ENCODE peak calls at places on chromosomes 2 and 18, in eight cellular contexts. Q is mammary epithelial cell; M is H7; D is stimulated activated CD4-positive, alpha-beta T cell treated with anti-CD3 and anti-CD28 coated beads, Interleukin-1b, Interleukin-23, amount 100 ng/mL, for 24 hours; F is body of pancreas; C is right lobe of liver; L is left cardiac atrium; K is tibial artery. J is an unnamed sample.

GRCh38 chr2:190574169-190574568 is 39.6 kb upstream of the NEMP2 start:
- DNase-seq in Q (peak), M (no peak), D (no peak), F (no peak), C (no peak), L (no peak), K (no peak), J (no peak)

GRCh38 chr2:241780939-241781569 is 4.4 kb downstream of the GAL3ST2 start:
- DNase-seq in Q (no peak), M (no peak), D (no peak), F (no peak), C (no peak), L (no peak), K (no peak), J (no peak)

GRCh38 chr18:54529444-54529843 is 61.6 kb upstream of the DYNAP start:
- DNase-seq in Q (no peak), M (peak), D (no peak), F (no peak), C (no peak), L (no peak), K (no peak), J (no peak)

GRCh38 chr2:191636235-191636543 is 41.7 kb upstream of the NABP1 start:
- DNase-seq in Q (peak), M (no peak), D (no peak), F (no peak), C (no peak), L (no peak), K (no peak), J (no peak)

GRCh38 chr2:170715932-170716777 is 1.0 kb downstream of the SP5 start:
- DNase-seq in Q (no peak), M (peak), D (no peak), F (peak), C (no peak), L (no peak), K (no peak), J (no peak)

GRCh38 chr18:3052411-3052758 is 39.4 kb upstream of the LPIN2 start:
- DNase-seq in Q (no peak), M (no peak), D (no peak), F (no peak), C (no peak), L (no peak), K (no peak), J (no peak)

GRCh38 chr2:148901142-148901541 is 26.1 kb downstream of the KIF5C start:
- DNase-seq in Q (no peak), M (no peak), D (no peak), F (no peak), C (no peak), L (no peak), K (no peak), J (no peak)

GRCh38 chr2:88190808-88191721 is 20.9 kb downstream of the THNSL2 start:
- DNase-seq in Q (peak), M (peak), D (no peak), F (peak), C (no peak), L (no peak), K (no peak), J (no peak)

GRCh38 chr18:32549248-32549842 is 78.7 kb upstream of the GAREM1 start:
- DNase-seq in Q (peak), M (peak), D (peak), F (peak), C (peak), L (peak), K (no peak), J (peak)

GRCh38 chr2:233464531-233465240 is 101.9 kb downstream of the USP40 start:
- DNase-seq in Q (no peak), M (no peak), D (no peak), F (no peak), C (peak), L (peak), K (no peak), J (peak)

GRCh38 chr2:37570773-37571570 is 100.5 kb downstream of the CDC42EP3 start:
- DNase-seq in Q (peak), M (no peak), D (no peak), F (no peak), C (no peak), L (peak), K (peak), J (no peak)

GRCh38 chr18:23433360-23433759 is 19.7 kb upstream of the RIOK3 start:
- DNase-seq in Q (no peak), M (no peak), D (no peak), F (no peak), C (no peak), L (peak), K (no peak), J (no peak)

GRCh38 chr18:79439201-79440023 is 43.7 kb downstream of the NFATC1 start:
- DNase-seq in Q (no peak), M (no peak), D (peak), F (no peak), C (no peak), L (no peak), K (no peak), J (no peak)

GRCh38 chr2:209238765-209239584 is 184.9 kb upstream of the MAP2 start:
- DNase-seq in Q (no peak), M (no peak), D (no peak), F (no peak), C (no peak), L (no peak), K (no peak), J (no peak)

GRCh38 chr2:121044412-121044811 is 240.6 kb downstream of the TFCP2L1 start:
- DNase-seq in Q (no peak), M (peak), D (no peak), F (no peak), C (no peak), L (no peak), K (no peak), J (no peak)

GRCh38 chr2:237726401-237726830 is 72.2 kb upstream of the RBM44 start:
- DNase-seq in Q (no peak), M (no peak), D (no peak), F (peak), C (no peak), L (no peak), K (no peak), J (no peak)

GRCh38 chr2:191434072-191434471 is 188.9 kb downstream of the MYO1B start:
- DNase-seq in Q (peak), M (no peak), D (no peak), F (no peak), C (no peak), L (no peak), K (no peak), J (no peak)

GRCh38 chr2:233247744-233248143 is 3.7 kb upstream of the ATG16L1 start:
- DNase-seq in Q (peak), M (no peak), D (peak), F (no peak), C (no peak), L (no peak), K (no peak), J (no peak)

GRCh38 chr2:68200157-68200787 is 42.6 kb downstream of the PNO1 start:
- DNase-seq in Q (no peak), M (no peak), D (no peak), F (no peak), C (no peak), L (no peak), K (no peak), J (no peak)

GRCh38 chr2:83784920-83785319 is 674.2 kb downstream of the SUCLG1 start:
- DNase-seq in Q (no peak), M (no peak), D (no peak), F (no peak), C (no peak), L (no peak), K (no peak), J (no peak)

GRCh38 chr2:230124792-230125452 is 56.2 kb upstream of the SLC16A14 start:
- DNase-seq in Q (no peak), M (no peak), D (no peak), F (no peak), C (peak), L (peak), K (peak), J (peak)

GRCh38 chr2:164913640-164914346 is 41.5 kb downstream of the SLC38A11 start:
- DNase-seq in Q (peak), M (no peak), D (no peak), F (peak), C (no peak), L (no peak), K (no peak), J (no peak)

GRCh38 chr2:235116885-235117492 is 165.2 kb downstream of the SH3BP4 start:
- DNase-seq in Q (peak), M (no peak), D (no peak), F (no peak), C (no peak), L (no peak), K (no peak), J (no peak)

GRCh38 chr18:50866765-50867164 is 12.2 kb upstream of the ME2 start:
- DNase-seq in Q (no peak), M (no peak), D (no peak), F (no peak), C (no peak), L (no peak), K (no peak), J (no peak)

GRCh38 chr2:240892361-240892760 is 3.6 kb downstream of the MAB21L4 start:
- DNase-seq in Q (no peak), M (no peak), D (no peak), F (no peak), C (peak), L (no peak), K (no peak), J (no peak)

GRCh38 chr2:174699993-174700766 is 64.1 kb downstream of the CHRNA1 start:
- DNase-seq in Q (peak), M (peak), D (no peak), F (no peak), C (no peak), L (no peak), K (no peak), J (no peak)

GRCh38 chr2:229930656-229931055 is 8.4 kb downstream of the FBXO36 start:
- DNase-seq in Q (no peak), M (peak), D (no peak), F (no peak), C (no peak), L (no peak), K (no peak), J (peak)

GRCh38 chr2:27960237-27960912 is 69.8 kb downstream of the BABAM2 start:
- DNase-seq in Q (peak), M (no peak), D (no peak), F (no peak), C (no peak), L (no peak), K (no peak), J (no peak)

GRCh38 chr2:69253033-69253535 is 133.9 kb downstream of the GFPT1 start:
- DNase-seq in Q (no peak), M (no peak), D (no peak), F (no peak), C (no peak), L (no peak), K (no peak), J (no peak)

J was measured in lower lobe of right lung.